ENCODE peak calls at places on chromosomes 6 and 20, in seven cellular contexts. O, B, L, X, Z, I and U are unnamed samples.

GRCh38 chr6:44179072-44179536 is 20.5 kb downstream of the CAPN11 start:
- DNase-seq in B (no peak), X (no peak), O (no peak), I (no peak), Z (no peak), L (no peak), U (peak)

GRCh38 chr6:147071786-147072185 is 132.4 kb upstream of the STXBP5 start:
- DNase-seq in O (no peak), I (no peak), L (no peak), B (no peak), X (no peak), Z (no peak), U (no peak)

GRCh38 chr6:26006086-26006939 is 43.7 kb downstream of the TRIM38 start:
- DNase-seq in I (no peak), X (no peak), L (no peak), Z (no peak), O (no peak), B (no peak), U (no peak)

GRCh38 chr6:155183095-155183494 is 80.7 kb upstream of the CLDN20 start:
- DNase-seq in Z (no peak), O (no peak), B (no peak), X (no peak), L (no peak), I (no peak), U (no peak)

GRCh38 chr6:101380861-101381630 is 12.5 kb upstream of the GRIK2 start:
- DNase-seq in O (no peak), Z (no peak), L (no peak), I (no peak), X (no peak), B (no peak), U (no peak)

GRCh38 chr6:117449549-117450439 is 24.1 kb upstream of the ROS1 start:
- DNase-seq in O (peak), L (peak), X (peak), Z (peak), I (peak), B (peak), U (peak)

GRCh38 chr6:30938730-30939129 is 2.0 kb upstream of the MUCL3 start:
- DNase-seq in O (no peak), L (no peak), B (no peak), Z (no peak), I (no peak), X (no peak), U (no peak)

GRCh38 chr6:136656121-136656520 is 105.9 kb upstream of the MAP7 start:
- DNase-seq in X (no peak), Z (no peak), L (no peak), O (no peak), B (no peak), I (no peak), U (no peak)

GRCh38 chr6:90003941-90004340 is 109.7 kb downstream of the GJA10 start:
- DNase-seq in O (peak), Z (no peak), L (no peak), I (no peak), X (no peak), B (no peak), U (no peak)

GRCh38 chr6:44072959-44073611 is 54.2 kb downstream of the MRPL14 start:
- DNase-seq in Z (peak), B (peak), O (peak), I (peak), L (peak), X (peak), U (peak)

GRCh38 chr6:69948479-69949114 is 82.2 kb downstream of the COL19A1 start:
- DNase-seq in Z (no peak), O (no peak), B (no peak), I (no peak), X (no peak), L (no peak), U (no peak)

GRCh38 chr6:161435426-161436065 is 161.7 kb upstream of the AGPAT4 start:
- DNase-seq in B (no peak), Z (no peak), I (no peak), L (no peak), X (no peak), O (no peak), U (no peak)

GRCh38 chr6:53347250-53347920 is 1.4 kb downstream of the ELOVL5 start:
- DNase-seq in X (peak), O (peak), B (no peak), I (no peak), L (peak), Z (no peak), U (no peak)

GRCh38 chr6:148997863-148998262 is 251.0 kb downstream of the UST start:
- DNase-seq in L (peak), Z (no peak), B (no peak), X (no peak), O (peak), I (no peak), U (no peak)

GRCh38 chr6:108746411-108746810 is 101.8 kb upstream of the ARMC2 start:
- DNase-seq in Z (no peak), B (no peak), I (no peak), L (no peak), O (no peak), X (no peak), U (peak)

GRCh38 chr6:39530201-39530759 is 194.9 kb downstream of the KIF6 start:
- DNase-seq in O (no peak), Z (no peak), B (no peak), L (peak), X (no peak), I (peak), U (peak)

GRCh38 chr6:89298680-89299450 is 16.2 kb downstream of the GABRR2 start:
- DNase-seq in X (no peak), B (no peak), Z (no peak), L (peak), I (peak), O (peak), U (peak)

GRCh38 chr6:133814797-133815196 is 74.1 kb upstream of the TCF21 start:
- DNase-seq in Z (no peak), O (peak), X (no peak), L (peak), B (no peak), I (peak), U (peak)

GRCh38 chr6:53455678-53456077 is 89.2 kb downstream of the GCLC start:
- DNase-seq in X (no peak), Z (no peak), L (no peak), I (no peak), O (no peak), B (no peak), U (no peak)

GRCh38 chr20:52332649-52333048 is 141.1 kb upstream of the ZFP64 start:
- DNase-seq in B (no peak), L (no peak), Z (no peak), I (no peak), X (no peak), O (no peak), U (no peak)

GRCh38 chr20:55649254-55649653 is 356.1 kb downstream of the CBLN4 start:
- DNase-seq in O (no peak), L (no peak), Z (no peak), X (peak), B (no peak), I (no peak), U (no peak)

GRCh38 chr20:32112862-32113261 is 3.3 kb downstream of the TM9SF4 start:
- DNase-seq in B (no peak), X (no peak), Z (no peak), O (no peak), L (no peak), I (no peak), U (peak)

GRCh38 chr6:148760568-148761531 is 14.0 kb downstream of the UST start:
- DNase-seq in Z (peak), I (peak), O (peak), L (peak), B (peak), X (peak), U (no peak)

GRCh38 chr20:4813076-4813838 is 91.5 kb downstream of the PRND start:
- DNase-seq in O (no peak), I (no peak), B (no peak), L (no peak), Z (no peak), X (no peak), U (no peak)

GRCh38 chr6:43724914-43725642 is 37.5 kb upstream of the MRPS18A start:
- DNase-seq in O (peak), I (no peak), X (no peak), L (peak), Z (no peak), B (no peak), U (peak)

GRCh38 chr6:160030103-160030502 is 61.2 kb downstream of the IGF2R start:
- DNase-seq in B (no peak), L (peak), O (peak), X (peak), Z (no peak), I (peak), U (peak)

GRCh38 chr20:37672143-37672542 is 21.7 kb upstream of the CTNNBL1 start:
- DNase-seq in B (no peak), O (no peak), Z (no peak), L (no peak), X (no peak), I (no peak), U (no peak)
- H3K18ac ChIP-seq in B (no peak), O (no peak), Z (no peak), L (no peak), X (no peak), I (no peak), U (no peak)

GRCh38 chr6:128597004-128597403 is 76.6 kb upstream of the PTPRK start:
- DNase-seq in B (no peak), Z (no peak), L (no peak), I (no peak), O (no peak), X (no peak), U (no peak)
- H3K18ac ChIP-seq in B (no peak), Z (no peak), L (no peak), I (no peak), O (no peak), X (no peak), U (no peak)

DNA sequence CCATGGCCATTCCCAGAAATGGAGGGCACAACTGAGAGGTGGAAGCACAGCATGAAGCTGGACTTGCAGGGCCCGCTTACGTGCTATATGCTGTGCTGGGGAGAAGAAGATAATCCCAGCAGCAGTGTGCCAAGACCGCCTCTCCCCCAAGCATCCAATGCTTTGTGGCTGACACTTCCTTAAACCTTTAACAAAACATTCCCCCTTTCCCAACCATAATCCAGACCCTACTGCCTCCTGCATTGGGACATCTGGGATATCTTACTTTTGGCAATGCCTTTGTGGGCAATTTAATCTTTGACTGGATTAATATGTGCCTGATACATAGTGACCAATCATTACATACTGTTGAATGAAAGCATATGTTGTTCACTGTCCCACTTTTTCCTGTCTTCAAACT is 3.1 kb upstream of the TENT5A start:
- DNase-seq in L (no peak), O (no peak), I (no peak), X (no peak), B (no peak), Z (no peak), U (no peak)
- H3K18ac ChIP-seq in L (peak), O (no peak), I (no peak), X (no peak), B (no peak), Z (no peak), U (no peak)

DNA sequence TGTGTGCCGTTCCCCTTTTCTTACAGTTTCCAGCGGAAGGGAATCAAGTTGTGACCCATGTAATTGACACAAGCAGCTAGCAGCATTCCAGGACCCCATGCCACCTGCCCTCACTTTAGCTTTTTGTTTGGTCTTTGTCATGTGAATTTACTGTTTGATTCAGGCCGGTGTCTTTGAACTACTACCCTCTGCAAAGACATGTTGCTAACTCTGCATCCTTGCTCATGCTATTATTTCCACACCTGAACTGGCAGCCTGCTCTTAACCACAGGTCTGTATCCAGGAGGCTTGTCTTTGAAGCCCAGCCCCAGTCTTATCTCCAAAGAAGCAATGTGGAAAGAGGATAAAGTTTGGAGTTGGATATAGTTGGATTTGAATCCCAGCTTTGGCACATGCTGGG is 52.2 kb downstream of the RALY start:
- DNase-seq in O (no peak), Z (no peak), B (peak), L (no peak), I (no peak), X (no peak), U (no peak)
- H3K18ac ChIP-seq in O (no peak), Z (no peak), B (no peak), L (no peak), I (no peak), X (no peak), U (no peak)

DNA sequence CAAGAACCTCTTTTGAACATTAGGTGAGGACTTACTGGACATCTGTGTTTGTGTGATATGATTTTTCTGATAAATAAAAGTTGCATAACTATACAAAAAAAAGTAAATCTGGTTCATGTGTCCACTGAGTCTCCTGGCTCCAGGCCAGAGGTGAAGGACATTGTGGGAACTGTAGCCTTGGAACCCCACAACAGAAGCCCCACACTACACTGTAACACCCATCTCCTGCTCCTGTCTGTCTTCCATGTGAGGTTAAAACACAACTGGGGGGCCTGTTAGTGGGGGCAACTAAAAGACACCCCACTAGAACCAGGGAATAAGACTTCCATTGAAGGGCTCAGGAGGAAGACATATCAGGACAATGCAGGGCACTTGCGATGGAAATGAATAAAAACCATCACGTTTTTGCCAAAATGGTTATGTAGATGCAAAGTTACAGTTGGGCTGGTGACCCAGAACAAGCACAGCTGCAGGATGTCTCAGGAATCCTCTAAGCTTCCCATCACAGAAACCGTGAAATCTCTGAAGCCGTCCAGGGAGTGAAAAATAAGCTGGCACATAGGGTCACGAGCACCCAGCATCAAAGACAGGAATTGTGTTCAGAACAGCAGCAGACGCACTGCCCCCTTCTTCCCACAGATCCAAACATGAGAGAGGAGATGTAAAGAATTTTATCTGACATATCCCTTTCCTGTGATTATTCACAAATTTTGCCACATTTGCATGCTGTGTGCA is 36.7 kb upstream of the PCSK2 start:
- DNase-seq in L (no peak), B (no peak), X (no peak), I (no peak), Z (no peak), O (no peak), U (no peak)
- H3K18ac ChIP-seq in L (no peak), B (no peak), X (no peak), I (no peak), Z (no peak), O (no peak), U (no peak)